ENCODE peak calls at places on chromosomes 7 and 10, in nine cellular contexts. V is AG04450, F is pancreas, A is aorta, X is tibial artery, W is heart right ventricle, D is right lobe of liver, K is WERI-Rb-1, L is right cardiac atrium. B is an unnamed sample.

GRCh38 chr10:3867454-3868273 is 82.7 kb upstream of the KLF6 start:
- DNase-seq in V (no peak), F (no peak), A (no peak), X (no peak), W (no peak), D (no peak), K (no peak), L (no peak), B (no peak)

GRCh38 chr7:120732256-120732655 is 125.7 kb downstream of the TSPAN12 start:
- DNase-seq in V (no peak), F (no peak), A (no peak), X (no peak), W (no peak), D (no peak), K (no peak), L (no peak), B (no peak)

GRCh38 chr10:109968954-109969644 is 38.7 kb upstream of the ADD3 start:
- DNase-seq in V (no peak), F (no peak), A (no peak), X (no peak), W (no peak), D (no peak), K (no peak), L (peak), B (no peak)

GRCh38 chr10:74363727-74364126 is 212.7 kb downstream of the ADK start:
- DNase-seq in V (no peak), F (no peak), A (no peak), X (no peak), W (no peak), D (no peak), K (no peak), L (no peak), B (no peak)

GRCh38 chr10:3422282-3422681 is 249.7 kb upstream of the PITRM1 start:
- DNase-seq in V (no peak), F (no peak), A (no peak), X (no peak), W (no peak), D (no peak), K (no peak), L (no peak), B (peak)

GRCh38 chr10:101289541-101289940 is 60.3 kb upstream of the LBX1 start:
- DNase-seq in V (no peak), F (no peak), A (no peak), X (no peak), W (no peak), D (no peak), K (no peak), L (no peak), B (no peak)

GRCh38 chr7:21256310-21256877 is 171.5 kb upstream of the SP4 start:
- DNase-seq in V (no peak), F (no peak), A (no peak), X (no peak), W (no peak), D (no peak), K (no peak), L (no peak), B (no peak)

GRCh38 chr7:43834463-43835251 is 34.7 kb downstream of the MRPS24 start:
- DNase-seq in V (no peak), F (no peak), A (no peak), X (no peak), W (no peak), D (no peak), K (no peak), L (no peak), B (no peak)

GRCh38 chr7:115975766-115976165 is 54.8 kb downstream of the TFEC start:
- DNase-seq in V (no peak), F (no peak), A (no peak), X (no peak), W (no peak), D (no peak), K (no peak), L (no peak), B (no peak)

GRCh38 chr10:111709630-111710029 is 473.9 kb downstream of the GPAM start:
- DNase-seq in V (no peak), F (no peak), A (no peak), X (no peak), W (no peak), D (no peak), K (no peak), L (no peak), B (no peak)

GRCh38 chr7:148543-148931 is 43.8 kb upstream of the FAM20C start:
- DNase-seq in V (no peak), F (no peak), A (no peak), X (no peak), W (no peak), D (no peak), K (no peak), L (no peak), B (no peak)

GRCh38 chr10:80416401-80417098 is 8.2 kb downstream of the PRXL2A start:
- DNase-seq in V (no peak), F (no peak), A (no peak), X (no peak), W (peak), D (no peak), K (no peak), L (peak), B (no peak)

GRCh38 chr7:98452791-98453190 is 51.9 kb upstream of the BAIAP2L1 start:
- DNase-seq in V (no peak), F (no peak), A (no peak), X (no peak), W (no peak), D (no peak), K (no peak), L (no peak), B (no peak)

GRCh38 chr7:45917658-45918057 is 3.4 kb downstream of the IGFBP3 start:
- DNase-seq in V (no peak), F (peak), A (peak), X (peak), W (peak), D (peak), K (peak), L (peak), B (peak)

GRCh38 chr10:81872206-81872605 is 2.8 kb upstream of the NRG3 start:
- DNase-seq in V (no peak), F (no peak), A (no peak), X (no peak), W (no peak), D (no peak), K (peak), L (no peak), B (no peak)

GRCh38 chr10:43228783-43229207 is 38.1 kb downstream of the RASGEF1A start:
- DNase-seq in V (no peak), F (peak), A (no peak), X (peak), W (no peak), D (no peak), K (no peak), L (peak), B (no peak)

GRCh38 chr10:12583891-12584595 is 234.7 kb downstream of the CAMK1D start:
- DNase-seq in V (no peak), F (no peak), A (no peak), X (no peak), W (no peak), D (no peak), K (no peak), L (no peak), B (no peak)

GRCh38 chr7:91288208-91288824 is 24.1 kb downstream of the FZD1 start:
- DNase-seq in V (no peak), F (peak), A (peak), X (no peak), W (peak), D (peak), K (peak), L (peak), B (no peak)

GRCh38 chr7:4791738-4792536 is 16.5 kb downstream of the AP5Z1 start:
- DNase-seq in V (no peak), F (peak), A (peak), X (peak), W (peak), D (no peak), K (peak), L (peak), B (peak)

GRCh38 chr7:140326116-140326928 is 72.0 kb downstream of the SLC37A3 start:
- DNase-seq in V (peak), F (peak), A (peak), X (peak), W (peak), D (peak), K (peak), L (peak), B (peak)

GRCh38 chr7:140330595-140330994 is 67.7 kb downstream of the SLC37A3 start:
- DNase-seq in V (no peak), F (no peak), A (no peak), X (no peak), W (no peak), D (no peak), K (no peak), L (no peak), B (no peak)

GRCh38 chr7:140333209-140333608 is 65.1 kb downstream of the SLC37A3 start:
- DNase-seq in V (no peak), F (no peak), A (no peak), X (no peak), W (peak), D (no peak), K (no peak), L (peak), B (no peak)

GRCh38 chr7:140327261-140327661 is 71.1 kb downstream of the SLC37A3 start:
- DNase-seq in V (no peak), F (no peak), A (no peak), X (no peak), W (no peak), D (no peak), K (no peak), L (no peak), B (no peak)

DNA sequence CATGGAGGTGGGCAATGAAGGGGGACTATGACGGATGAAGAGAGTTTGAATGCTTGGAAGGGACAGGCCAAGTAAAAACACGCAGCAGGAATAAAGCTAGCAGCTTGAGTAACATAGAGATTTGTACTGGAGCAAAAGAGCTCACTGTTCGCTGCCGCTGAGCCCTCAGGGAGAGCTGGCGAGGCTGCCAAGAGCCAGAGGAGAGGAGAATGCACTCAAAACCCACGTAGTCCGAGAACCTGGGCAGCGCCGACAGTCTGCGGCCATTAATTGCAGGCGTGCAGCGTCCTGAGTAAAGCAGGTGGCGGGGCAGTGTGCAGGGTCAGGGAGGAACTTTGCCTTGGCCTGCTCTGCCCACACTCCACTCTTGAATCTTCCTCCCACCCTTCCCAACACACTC is 68.2 kb downstream of the SLC37A3 start:
- DNase-seq in V (no peak), F (no peak), A (no peak), X (peak), W (no peak), D (no peak), K (no peak), L (no peak), B (no peak)
- H3K27ac ChIP-seq in V (no peak), F (no peak), A (no peak), X (peak), W (no peak), D (no peak), K (no peak), L (no peak), B (no peak)

GRCh38 chr7:31935671-31936070 is 134.5 kb downstream of the PDE1C start:
- DNase-seq in V (no peak), F (no peak), A (no peak), X (no peak), W (no peak), D (no peak), K (no peak), L (no peak), B (no peak)
- H3K27ac ChIP-seq in V (no peak), F (no peak), A (no peak), X (no peak), W (no peak), D (no peak), K (no peak), L (no peak), B (no peak)

DNA sequence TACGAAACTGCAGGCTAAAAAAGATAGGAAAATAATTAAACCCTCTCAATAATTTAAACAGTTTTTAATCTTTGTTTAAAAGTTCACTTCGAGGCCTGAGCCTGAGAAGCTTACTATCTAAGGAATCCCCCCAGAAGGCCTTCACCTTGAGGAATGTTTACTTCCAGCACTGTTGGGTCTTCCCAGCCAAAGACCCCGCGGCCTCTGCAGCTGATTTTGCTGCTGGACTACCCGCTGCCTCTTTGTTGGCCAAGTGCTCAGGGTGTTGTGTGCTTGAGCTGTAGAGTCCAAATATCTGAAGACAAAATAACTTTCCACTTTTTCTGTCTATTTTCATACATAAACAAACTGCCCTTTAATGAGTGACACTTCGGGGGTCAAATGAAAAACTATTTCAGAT is 292.7 kb downstream of the GLRX3 start:
- DNase-seq in V (no peak), F (no peak), A (no peak), X (no peak), W (no peak), D (no peak), K (no peak), L (no peak), B (no peak)
- H3K27ac ChIP-seq in V (no peak), F (no peak), A (no peak), X (no peak), W (no peak), D (no peak), K (no peak), L (no peak), B (no peak)

GRCh38 chr7:87866089-87866488 is 10.1 kb downstream of the SLC25A40 start:
- DNase-seq in V (no peak), F (no peak), A (no peak), X (no peak), W (no peak), D (no peak), K (no peak), L (no peak), B (no peak)
- H3K27ac ChIP-seq in V (no peak), F (no peak), A (no peak), X (no peak), W (no peak), D (no peak), K (no peak), L (no peak), B (no peak)

GRCh38 chr10:102813734-102814455 is 23.3 kb downstream of the CYP17A1 start:
- DNase-seq in V (no peak), F (no peak), A (peak), X (peak), W (no peak), D (peak), K (no peak), L (peak), B (no peak)

GRCh38 chr10:102811346-102811745 is 25.9 kb downstream of the CYP17A1 start:
- DNase-seq in V (no peak), F (no peak), A (no peak), X (no peak), W (no peak), D (no peak), K (no peak), L (no peak), B (no peak)

GRCh38 chr10:102812213-102812876 is 24.9 kb downstream of the CYP17A1 start:
- DNase-seq in V (no peak), F (no peak), A (peak), X (no peak), W (no peak), D (no peak), K (no peak), L (peak), B (peak)

GRCh38 chr10:102814456-102814871 is 22.7 kb downstream of the CYP17A1 start:
- DNase-seq in V (no peak), F (no peak), A (peak), X (peak), W (peak), D (no peak), K (no peak), L (peak), B (peak)

DNA sequence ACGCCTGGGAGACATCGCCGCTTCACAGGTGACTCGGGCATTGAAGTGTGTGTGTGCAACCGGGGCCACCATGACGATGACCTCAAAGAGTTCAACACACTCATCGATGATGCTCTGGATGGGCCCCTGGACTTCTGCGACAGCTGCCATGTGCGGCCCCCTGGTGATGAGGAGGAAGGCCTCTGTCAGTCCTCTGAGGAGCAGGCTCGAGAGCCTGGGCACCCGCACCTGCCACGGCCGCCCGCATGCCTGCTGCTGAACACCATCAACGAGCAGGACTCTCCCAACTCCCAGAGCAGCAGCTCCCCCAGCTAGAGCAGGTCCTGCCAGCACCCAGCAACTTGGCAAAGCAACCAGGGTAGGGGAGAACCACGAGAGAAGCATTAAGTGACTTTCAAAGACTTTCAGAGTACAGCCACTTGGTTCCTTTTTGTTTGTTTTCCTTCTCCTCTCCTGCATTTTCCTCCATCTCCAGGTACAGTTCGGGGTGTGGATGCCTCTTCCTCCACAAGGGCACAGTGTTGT is 24.1 kb downstream of the CYP17A1 start:
- DNase-seq in V (no peak), F (no peak), A (no peak), X (no peak), W (no peak), D (no peak), K (no peak), L (peak), B (peak)
- H3K27ac ChIP-seq in V (no peak), F (no peak), A (peak), X (peak), W (peak), D (peak), K (no peak), L (no peak), B (peak)

DNA sequence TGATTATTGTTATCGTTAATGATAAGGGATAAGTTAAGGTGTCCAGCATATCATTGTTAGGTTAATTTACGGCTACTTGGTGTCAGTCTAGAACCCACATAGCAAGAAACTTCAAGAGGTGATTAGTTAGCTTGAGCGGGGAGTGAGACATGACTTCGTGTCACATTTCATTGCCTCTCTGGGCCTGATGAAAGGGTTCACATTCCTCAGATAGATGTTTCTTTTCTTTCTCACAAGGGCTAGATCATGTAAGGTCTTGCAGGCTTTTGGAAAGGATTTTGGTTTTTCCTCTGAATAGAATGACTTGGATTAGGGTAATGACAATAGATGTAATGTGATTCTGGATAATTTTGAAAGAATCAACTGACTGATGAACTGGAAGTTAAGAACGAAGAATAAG is 26.7 kb downstream of the WAC start:
- DNase-seq in V (no peak), F (no peak), A (no peak), X (no peak), W (no peak), D (no peak), K (no peak), L (no peak), B (no peak)
- H3K27ac ChIP-seq in V (no peak), F (no peak), A (no peak), X (no peak), W (no peak), D (no peak), K (no peak), L (no peak), B (no peak)

DNA sequence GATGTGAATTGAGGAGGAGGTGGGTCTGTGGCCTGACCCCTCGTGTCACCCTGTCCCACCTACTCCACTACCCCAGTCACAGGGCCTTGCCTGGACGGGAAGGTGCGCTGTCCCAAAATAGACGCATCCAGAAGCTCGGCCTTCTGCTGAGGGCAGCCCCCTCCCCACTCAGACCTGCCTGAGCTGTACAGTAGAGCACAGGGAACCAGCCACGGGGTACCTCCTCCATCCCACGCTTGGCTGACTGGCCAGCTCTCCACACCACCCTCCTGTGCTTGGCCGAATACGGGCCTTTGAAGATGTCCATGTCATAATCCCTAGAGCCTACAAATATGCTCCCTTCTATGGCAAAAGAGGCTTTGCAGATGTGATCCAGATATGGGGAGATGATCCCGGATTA is 88.3 kb downstream of the CHST15 start:
- DNase-seq in V (no peak), F (peak), A (no peak), X (no peak), W (no peak), D (peak), K (peak), L (no peak), B (peak)
- H3K27ac ChIP-seq in V (no peak), F (no peak), A (no peak), X (no peak), W (no peak), D (no peak), K (no peak), L (no peak), B (no peak)

DNA sequence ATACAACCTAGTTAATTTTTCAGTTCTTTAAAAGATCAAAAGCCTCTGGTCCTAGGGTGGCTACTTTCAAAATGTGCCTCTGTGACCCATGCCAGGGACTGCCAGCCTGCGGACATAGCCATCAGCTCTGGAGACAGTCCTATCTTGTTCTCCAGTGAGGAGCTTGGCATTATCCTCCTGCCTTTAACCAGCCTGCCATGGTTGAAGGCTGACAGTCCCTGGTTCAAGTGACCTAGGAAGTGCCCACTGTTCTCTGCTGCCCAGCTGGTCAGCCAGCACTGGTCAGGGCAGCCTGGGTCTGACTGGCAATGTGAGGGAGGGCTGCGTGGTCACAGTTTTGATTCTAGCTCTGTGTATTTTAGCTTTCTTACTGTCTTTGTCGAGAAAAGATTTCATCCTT is 18.1 kb upstream of the ARHGAP22 start:
- DNase-seq in V (no peak), F (no peak), A (no peak), X (no peak), W (no peak), D (no peak), K (no peak), L (no peak), B (no peak)
- H3K27ac ChIP-seq in V (no peak), F (no peak), A (no peak), X (no peak), W (no peak), D (no peak), K (no peak), L (no peak), B (no peak)

GRCh38 chr7:29278362-29279070 is 83.9 kb downstream of the CHN2 start:
- DNase-seq in V (no peak), F (no peak), A (no peak), X (no peak), W (no peak), D (no peak), K (peak), L (no peak), B (no peak)

GRCh38 chr7:29275018-29275318 is 80.4 kb downstream of the CHN2 start:
- DNase-seq in V (no peak), F (no peak), A (no peak), X (no peak), W (no peak), D (no peak), K (no peak), L (no peak), B (no peak)

GRCh38 chr7:29275493-29275892 is 80.9 kb downstream of the CHN2 start:
- DNase-seq in V (no peak), F (no peak), A (no peak), X (no peak), W (no peak), D (no peak), K (no peak), L (no peak), B (no peak)

GRCh38 chr7:29277436-29278215 is 83.1 kb downstream of the CHN2 start:
- DNase-seq in V (no peak), F (no peak), A (no peak), X (no peak), W (no peak), D (no peak), K (no peak), L (no peak), B (no peak)

GRCh38 chr7:29276806-29277205 is 82.2 kb downstream of the CHN2 start:
- DNase-seq in V (no peak), F (no peak), A (no peak), X (no peak), W (no peak), D (no peak), K (no peak), L (no peak), B (no peak)
- H3K27ac ChIP-seq in V (no peak), F (peak), A (no peak), X (no peak), W (no peak), D (no peak), K (no peak), L (no peak), B (no peak)